ENCODE peak calls at places on chromosomes 12 and 14, in five cellular contexts. One of them, this sample, is unnamed.

GRCh38 chr14:65211341-65211987 is 109.1 kb upstream of the MAX start:
- DNase-seq in stomach: no peak
- DNase-seq in IMR-90: peak; percentile 85
- DNase-seq in adrenal gland: no peak
- DNase-seq in effector memory CD4-positive, alpha-beta T cell: no peak
- DNase-seq in this sample: no peak

GRCh38 chr12:132054983-132055382 is 89.1 kb downstream of the DDX51 start:
- DNase-seq in IMR-90: no peak
- DNase-seq in adrenal gland: no peak
- DNase-seq in stomach: no peak
- DNase-seq in effector memory CD4-positive, alpha-beta T cell: no peak
- DNase-seq in this sample: no peak

GRCh38 chr12:48933664-48934311 is 8.5 kb upstream of the FKBP11 start:
- DNase-seq in stomach: no peak
- DNase-seq in adrenal gland: no peak
- DNase-seq in IMR-90: no peak
- DNase-seq in effector memory CD4-positive, alpha-beta T cell: peak; percentile 38
- DNase-seq in this sample: no peak

GRCh38 chr12:10448236-10448635 is 4.9 kb downstream of the KLRC1 start:
- DNase-seq in adrenal gland: no peak
- DNase-seq in effector memory CD4-positive, alpha-beta T cell: no peak
- DNase-seq in stomach: no peak
- DNase-seq in IMR-90: no peak
- DNase-seq in this sample: no peak

GRCh38 chr14:88277205-88277604 is 45.9 kb downstream of the KCNK10 start:
- DNase-seq in adrenal gland: no peak
- DNase-seq in stomach: no peak
- DNase-seq in IMR-90: no peak
- DNase-seq in effector memory CD4-positive, alpha-beta T cell: no peak
- DNase-seq in this sample: no peak

GRCh38 chr12:110619534-110619953 is 5.6 kb downstream of the TCTN1 start:
- DNase-seq in effector memory CD4-positive, alpha-beta T cell: no peak
- DNase-seq in IMR-90: peak; percentile 29
- DNase-seq in stomach: no peak
- DNase-seq in adrenal gland: no peak
- DNase-seq in this sample: no peak

GRCh38 chr14:84670801-84671200 is 859.1 kb upstream of the FLRT2 start:
- DNase-seq in effector memory CD4-positive, alpha-beta T cell: no peak
- DNase-seq in stomach: no peak
- DNase-seq in adrenal gland: no peak
- DNase-seq in IMR-90: no peak
- DNase-seq in this sample: no peak

GRCh38 chr14:103688906-103689902 is 26.0 kb downstream of the XRCC3 start:
- DNase-seq in effector memory CD4-positive, alpha-beta T cell: no peak
- DNase-seq in adrenal gland: peak; percentile 82
- DNase-seq in stomach: no peak
- DNase-seq in IMR-90: no peak
- DNase-seq in this sample: no peak

GRCh38 chr12:75921687-75922289 is 109.8 kb downstream of the PHLDA1 start:
- DNase-seq in adrenal gland: no peak
- DNase-seq in IMR-90: no peak
- DNase-seq in stomach: peak; percentile 35
- DNase-seq in effector memory CD4-positive, alpha-beta T cell: no peak
- DNase-seq in this sample: no peak

GRCh38 chr14:28608438-28608837 is 158.1 kb upstream of the FOXG1 start:
- DNase-seq in stomach: no peak
- DNase-seq in IMR-90: no peak
- DNase-seq in effector memory CD4-positive, alpha-beta T cell: no peak
- DNase-seq in adrenal gland: no peak
- DNase-seq in this sample: no peak

GRCh38 chr12:110253176-110253575 is 27.9 kb upstream of the ATP2A2 start:
- DNase-seq in effector memory CD4-positive, alpha-beta T cell: no peak
- DNase-seq in stomach: peak; percentile 70
- DNase-seq in IMR-90: peak; percentile 61
- DNase-seq in adrenal gland: peak; percentile 94
- DNase-seq in this sample: no peak

GRCh38 chr12:6792522-6793201 is 3.3 kb downstream of the CD4 start:
- DNase-seq in adrenal gland: peak; percentile 45
- DNase-seq in stomach: no peak
- DNase-seq in IMR-90: peak; percentile 13
- DNase-seq in effector memory CD4-positive, alpha-beta T cell: no peak
- DNase-seq in this sample: no peak

GRCh38 chr14:50228313-50228712 is 3.1 kb downstream of the SOS2 start:
- DNase-seq in IMR-90: no peak
- DNase-seq in adrenal gland: no peak
- DNase-seq in stomach: no peak
- DNase-seq in effector memory CD4-positive, alpha-beta T cell: no peak
- DNase-seq in this sample: no peak

GRCh38 chr14:50225067-50225973 is 6.1 kb downstream of the SOS2 start:
- DNase-seq in effector memory CD4-positive, alpha-beta T cell: no peak
- DNase-seq in IMR-90: peak; percentile 87
- DNase-seq in adrenal gland: peak; percentile 43
- DNase-seq in stomach: no peak
- DNase-seq in this sample: no peak

GRCh38 chr14:50222061-50222613 is 9.2 kb downstream of the SOS2 start:
- DNase-seq in adrenal gland: no peak
- DNase-seq in effector memory CD4-positive, alpha-beta T cell: no peak
- DNase-seq in stomach: no peak
- DNase-seq in IMR-90: peak; percentile 18
- DNase-seq in this sample: no peak

GRCh38 chr14:50229646-50230045 is 1.7 kb downstream of the SOS2 start:
- DNase-seq in effector memory CD4-positive, alpha-beta T cell: no peak
- DNase-seq in IMR-90: no peak
- DNase-seq in adrenal gland: no peak
- DNase-seq in stomach: no peak
- DNase-seq in this sample: no peak

GRCh38 chr14:50225974-50226297 is 5.4 kb downstream of the SOS2 start:
- DNase-seq in stomach: no peak
- DNase-seq in adrenal gland: no peak
- DNase-seq in effector memory CD4-positive, alpha-beta T cell: no peak
- DNase-seq in IMR-90: no peak
- DNase-seq in this sample: no peak
- H3K4me1 ChIP-seq in stomach: peaks cover 83% of the 10 kb centered on the region
- H3K4me1 ChIP-seq in adrenal gland: peaks cover 39% of the 10 kb centered on the region
- H3K4me1 ChIP-seq in effector memory CD4-positive, alpha-beta T cell: peaks cover 8% of the 10 kb centered on the region
- H3K4me1 ChIP-seq in IMR-90: peaks cover 2% of the 10 kb centered on the region
- H3K4me1 ChIP-seq in this sample: peaks cover 4% of the 10 kb centered on the region

DNA sequence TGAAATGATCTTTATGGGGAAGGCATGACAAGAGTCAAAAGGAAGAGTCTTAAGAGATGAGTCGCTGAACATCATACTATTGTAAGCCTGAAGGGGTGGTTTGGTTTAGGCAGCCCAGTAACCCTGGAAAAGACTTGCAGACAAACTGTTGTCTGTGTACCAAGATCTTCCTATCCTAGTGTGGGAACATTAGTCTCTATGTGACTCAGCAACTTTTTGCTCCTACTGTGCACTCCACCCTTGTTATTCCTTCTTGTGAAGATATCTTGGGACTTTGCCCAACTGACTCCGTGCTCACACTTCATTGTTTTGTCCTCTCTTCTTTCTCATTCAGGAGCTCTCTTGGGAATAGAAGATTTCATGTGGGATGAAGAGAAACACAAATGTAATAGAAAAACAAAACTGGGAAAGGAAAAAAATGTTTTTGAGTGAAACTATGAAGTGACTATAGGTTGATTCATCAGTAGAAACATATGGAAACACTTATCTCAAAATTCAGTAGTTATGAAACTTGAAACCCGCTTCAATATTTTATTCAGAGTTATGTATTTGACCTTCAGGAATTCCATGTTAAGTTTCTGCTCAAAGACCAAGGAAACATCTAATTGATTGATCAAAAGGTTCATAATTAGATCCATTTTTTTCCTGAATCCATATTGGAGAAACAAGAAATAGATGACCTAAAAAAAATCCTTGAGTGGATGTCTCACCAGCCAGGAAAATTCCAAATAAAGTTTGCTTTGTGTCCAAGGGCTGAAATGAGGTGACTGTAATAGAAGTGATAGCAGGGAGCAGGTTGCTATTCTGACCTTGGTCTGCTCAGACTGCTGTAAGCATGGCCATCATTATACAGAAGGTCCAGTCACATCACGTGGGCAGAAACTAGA is 67.2 kb downstream of the BTG1 start:
- DNase-seq in effector memory CD4-positive, alpha-beta T cell: no peak
- DNase-seq in adrenal gland: no peak
- DNase-seq in stomach: no peak
- DNase-seq in IMR-90: peak; percentile 96
- DNase-seq in this sample: no peak
- H3K4me1 ChIP-seq in effector memory CD4-positive, alpha-beta T cell: peaks cover 4% of the 10 kb centered on the region
- H3K4me1 ChIP-seq in adrenal gland: peaks cover 4% of the 10 kb centered on the region
- H3K4me1 ChIP-seq in stomach: peaks cover 28% of the 10 kb centered on the region
- H3K4me1 ChIP-seq in IMR-90: peaks cover 26% of the 10 kb centered on the region
- H3K4me1 ChIP-seq in this sample: peaks cover 3% of the 10 kb centered on the region

DNA sequence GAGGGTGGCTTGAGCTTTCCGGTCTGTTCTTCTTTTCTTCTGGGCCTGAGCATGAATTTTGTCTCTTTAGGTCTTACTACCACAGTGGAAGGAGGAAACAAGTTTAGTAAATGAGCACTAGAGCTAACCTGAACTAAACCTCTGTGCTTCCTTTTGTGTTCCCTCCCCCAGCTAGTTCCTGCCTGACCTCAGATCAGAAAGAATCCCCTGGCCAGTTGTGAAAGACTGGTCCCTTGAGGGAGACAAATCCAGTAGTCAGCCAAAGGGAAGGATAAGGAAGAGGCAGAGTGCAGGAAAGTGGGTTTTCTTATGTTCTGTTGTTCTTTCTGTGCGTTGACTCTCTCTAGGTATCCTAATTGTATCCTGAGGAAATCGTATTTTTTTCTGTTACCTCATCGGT is 17.5 kb downstream of the ZNF664 start:
- DNase-seq in effector memory CD4-positive, alpha-beta T cell: no peak
- DNase-seq in IMR-90: peak; percentile 46
- DNase-seq in stomach: no peak
- DNase-seq in adrenal gland: no peak
- DNase-seq in this sample: no peak
- H3K4me1 ChIP-seq in effector memory CD4-positive, alpha-beta T cell: no peaks in the 10 kb centered on the region
- H3K4me1 ChIP-seq in IMR-90: peaks cover 7% of the 10 kb centered on the region
- H3K4me1 ChIP-seq in stomach: peaks cover 68% of the 10 kb centered on the region
- H3K4me1 ChIP-seq in adrenal gland: no peaks in the 10 kb centered on the region
- H3K4me1 ChIP-seq in this sample: peaks cover 22% of the 10 kb centered on the region

GRCh38 chr12:806116-806805 is 53.9 kb downstream of the WNK1 start:
- DNase-seq in IMR-90: peak; percentile 50
- DNase-seq in effector memory CD4-positive, alpha-beta T cell: no peak
- DNase-seq in adrenal gland: no peak
- DNase-seq in stomach: no peak
- DNase-seq in this sample: no peak

GRCh38 chr12:805022-805632 is 52.7 kb downstream of the WNK1 start:
- DNase-seq in adrenal gland: no peak
- DNase-seq in effector memory CD4-positive, alpha-beta T cell: no peak
- DNase-seq in stomach: no peak
- DNase-seq in IMR-90: no peak
- DNase-seq in this sample: no peak

GRCh38 chr12:807041-807717 is 54.8 kb downstream of the WNK1 start:
- DNase-seq in stomach: no peak
- DNase-seq in IMR-90: no peak
- DNase-seq in adrenal gland: no peak
- DNase-seq in effector memory CD4-positive, alpha-beta T cell: no peak
- DNase-seq in this sample: no peak

DNA sequence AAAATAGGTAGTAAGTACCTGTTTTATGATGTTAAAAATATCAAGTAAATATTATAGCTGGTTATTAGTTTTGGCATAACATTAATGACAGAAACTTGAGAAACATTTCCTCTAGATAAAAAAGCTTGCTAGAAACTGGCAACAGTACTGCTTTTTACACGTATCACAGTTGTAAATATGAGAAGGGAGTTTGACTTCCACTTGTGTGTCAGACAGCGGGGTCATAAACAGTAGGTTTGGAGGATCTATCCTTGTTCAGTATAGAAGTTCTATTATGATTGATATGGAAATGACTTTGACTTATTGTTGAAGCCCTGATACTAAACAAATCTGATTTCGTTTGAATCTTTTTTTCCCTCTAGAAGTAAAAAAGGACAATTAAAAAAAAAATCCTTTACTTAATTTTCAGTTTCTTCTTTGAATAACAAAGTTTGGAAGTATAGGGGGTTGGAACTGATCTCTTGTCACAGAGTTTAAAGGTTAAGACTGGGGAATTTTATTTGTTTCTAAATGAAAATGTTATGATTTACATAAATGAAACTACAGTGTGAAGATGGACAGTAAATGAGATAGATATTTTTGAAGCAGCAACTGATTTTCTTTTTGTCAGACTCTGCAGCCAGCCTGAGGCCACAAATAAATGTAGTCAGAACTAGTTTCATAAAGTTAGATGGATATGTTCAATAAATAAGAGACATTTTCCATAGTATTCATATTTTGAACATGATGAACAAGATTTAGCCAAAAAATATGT is 50.0 kb downstream of the WNK1 start:
- DNase-seq in IMR-90: peak; percentile 31
- DNase-seq in adrenal gland: no peak
- DNase-seq in effector memory CD4-positive, alpha-beta T cell: no peak
- DNase-seq in stomach: no peak
- DNase-seq in this sample: no peak
- H3K4me1 ChIP-seq in IMR-90: peaks cover 8% of the 10 kb centered on the region
- H3K4me1 ChIP-seq in adrenal gland: peaks cover 6% of the 10 kb centered on the region
- H3K4me1 ChIP-seq in effector memory CD4-positive, alpha-beta T cell: peaks cover 27% of the 10 kb centered on the region
- H3K4me1 ChIP-seq in stomach: peaks cover 63% of the 10 kb centered on the region
- H3K4me1 ChIP-seq in this sample: no peaks in the 10 kb centered on the region